ENCODE peak calls at places on chromosomes 3 and 15, in six cellular contexts. One of them, this sample, is unnamed.

GRCh38 chr3:11245827-11246662 is 26.2 kb upstream of the ATG7 start:
- DNase-seq in astrocyte of the cerebellum: no peak
- DNase-seq in IMR-90: no peak
- DNase-seq in WTC11: no peak
- DNase-seq in endothelial cell: no peak
- DNase-seq in ovary: no peak
- DNase-seq in this sample: no peak

GRCh38 chr15:74776851-74777768 is 4.8 kb upstream of the CSK start:
- DNase-seq in astrocyte of the cerebellum: no peak
- DNase-seq in IMR-90: no peak
- DNase-seq in WTC11: peak
- DNase-seq in endothelial cell: peak
- DNase-seq in ovary: no peak
- DNase-seq in this sample: no peak

GRCh38 chr15:100198442-100198841 is 143.3 kb downstream of the ADAMTS17 start:
- DNase-seq in astrocyte of the cerebellum: no peak
- DNase-seq in IMR-90: no peak
- DNase-seq in WTC11: no peak
- DNase-seq in endothelial cell: no peak
- DNase-seq in ovary: no peak
- DNase-seq in this sample: no peak

GRCh38 chr15:91124155-91124554 is 24.1 kb downstream of the SV2B start:
- DNase-seq in astrocyte of the cerebellum: no peak
- DNase-seq in IMR-90: no peak
- DNase-seq in WTC11: no peak
- DNase-seq in endothelial cell: no peak
- DNase-seq in ovary: no peak
- DNase-seq in this sample: no peak

GRCh38 chr3:52842424-52842823 is 7.6 kb upstream of the MUSTN1 start:
- DNase-seq in astrocyte of the cerebellum: no peak
- DNase-seq in IMR-90: no peak
- DNase-seq in WTC11: no peak
- DNase-seq in endothelial cell: no peak
- DNase-seq in ovary: no peak
- DNase-seq in this sample: no peak

GRCh38 chr3:177069514-177070329 is 127.6 kb downstream of the TBL1XR1 start:
- DNase-seq in astrocyte of the cerebellum: peak
- DNase-seq in IMR-90: peak
- DNase-seq in WTC11: no peak
- DNase-seq in endothelial cell: no peak
- DNase-seq in ovary: no peak
- DNase-seq in this sample: no peak

GRCh38 chr3:95705786-95706418 is 1108.5 kb upstream of the EPHA6 start:
- DNase-seq in astrocyte of the cerebellum: no peak
- DNase-seq in IMR-90: no peak
- DNase-seq in WTC11: no peak
- DNase-seq in endothelial cell: no peak
- DNase-seq in ovary: no peak
- DNase-seq in this sample: no peak

GRCh38 chr3:61634678-61635077 is 73.3 kb downstream of the PTPRG start:
- DNase-seq in astrocyte of the cerebellum: no peak
- DNase-seq in IMR-90: peak
- DNase-seq in WTC11: no peak
- DNase-seq in endothelial cell: no peak
- DNase-seq in ovary: no peak
- DNase-seq in this sample: no peak

GRCh38 chr15:57551717-57552677 is 39.7 kb upstream of the MYZAP start:
- DNase-seq in astrocyte of the cerebellum: peak
- DNase-seq in IMR-90: peak
- DNase-seq in WTC11: peak
- DNase-seq in endothelial cell: peak
- DNase-seq in ovary: no peak
- DNase-seq in this sample: peak

GRCh38 chr3:158471639-158472294 is 99.2 kb upstream of the MLF1 start:
- DNase-seq in astrocyte of the cerebellum: peak
- DNase-seq in IMR-90: peak
- DNase-seq in WTC11: no peak
- DNase-seq in endothelial cell: no peak
- DNase-seq in ovary: no peak
- DNase-seq in this sample: no peak

GRCh38 chr15:57600197-57600596 is 8.5 kb downstream of the MYZAP start:
- DNase-seq in astrocyte of the cerebellum: no peak
- DNase-seq in IMR-90: no peak
- DNase-seq in WTC11: no peak
- DNase-seq in endothelial cell: no peak
- DNase-seq in ovary: no peak
- DNase-seq in this sample: no peak

GRCh38 chr3:106862067-106862466 is 515.2 kb upstream of the CCDC54 start:
- DNase-seq in astrocyte of the cerebellum: peak
- DNase-seq in IMR-90: peak
- DNase-seq in WTC11: no peak
- DNase-seq in endothelial cell: no peak
- DNase-seq in ovary: no peak
- DNase-seq in this sample: peak

GRCh38 chr15:35595656-35596055 is 49.7 kb upstream of the DPH6 start:
- DNase-seq in astrocyte of the cerebellum: no peak
- DNase-seq in IMR-90: no peak
- DNase-seq in WTC11: no peak
- DNase-seq in endothelial cell: no peak
- DNase-seq in ovary: no peak
- DNase-seq in this sample: no peak

GRCh38 chr15:31280831-31281216 is 45.8 kb upstream of the KLF13 start:
- DNase-seq in astrocyte of the cerebellum: no peak
- DNase-seq in IMR-90: no peak
- DNase-seq in WTC11: peak
- DNase-seq in endothelial cell: no peak
- DNase-seq in ovary: no peak
- DNase-seq in this sample: no peak

GRCh38 chr15:99343836-99344551 is 92.7 kb downstream of the LRRC28 start:
- DNase-seq in astrocyte of the cerebellum: no peak
- DNase-seq in IMR-90: no peak
- DNase-seq in WTC11: peak
- DNase-seq in endothelial cell: peak
- DNase-seq in ovary: no peak
- DNase-seq in this sample: no peak

GRCh38 chr15:56045068-56045748 is 51.8 kb upstream of the NEDD4 start:
- DNase-seq in astrocyte of the cerebellum: no peak
- DNase-seq in IMR-90: no peak
- DNase-seq in WTC11: no peak
- DNase-seq in endothelial cell: no peak
- DNase-seq in ovary: no peak
- DNase-seq in this sample: no peak

GRCh38 chr3:41267975-41268640 is 68.8 kb downstream of the CTNNB1 start:
- DNase-seq in astrocyte of the cerebellum: peak
- DNase-seq in IMR-90: peak
- DNase-seq in WTC11: no peak
- DNase-seq in endothelial cell: no peak
- DNase-seq in ovary: no peak
- DNase-seq in this sample: peak

GRCh38 chr3:102444101-102444500 is 9.3 kb downstream of the ZPLD1 start:
- DNase-seq in astrocyte of the cerebellum: peak
- DNase-seq in IMR-90: peak
- DNase-seq in WTC11: no peak
- DNase-seq in endothelial cell: no peak
- DNase-seq in ovary: no peak
- DNase-seq in this sample: no peak

GRCh38 chr3:141659821-141660597 is 78.1 kb upstream of the RNF7 start:
- DNase-seq in astrocyte of the cerebellum: no peak
- DNase-seq in IMR-90: peak
- DNase-seq in WTC11: peak
- DNase-seq in endothelial cell: peak
- DNase-seq in ovary: peak
- DNase-seq in this sample: no peak

GRCh38 chr3:122427857-122428471 is 12.1 kb upstream of the WDR5B start:
- DNase-seq in astrocyte of the cerebellum: no peak
- DNase-seq in IMR-90: no peak
- DNase-seq in WTC11: no peak
- DNase-seq in endothelial cell: no peak
- DNase-seq in ovary: no peak
- DNase-seq in this sample: no peak

GRCh38 chr15:77419050-77419835 is 661 bp downstream of the PEAK1 start:
- DNase-seq in astrocyte of the cerebellum: no peak
- DNase-seq in IMR-90: peak
- DNase-seq in WTC11: peak
- DNase-seq in endothelial cell: peak
- DNase-seq in ovary: peak
- DNase-seq in this sample: no peak

GRCh38 chr3:138539352-138539751 is 54.7 kb downstream of the CEP70 start:
- DNase-seq in astrocyte of the cerebellum: no peak
- DNase-seq in IMR-90: no peak
- DNase-seq in WTC11: no peak
- DNase-seq in endothelial cell: no peak
- DNase-seq in ovary: no peak
- DNase-seq in this sample: no peak

GRCh38 chr15:58510715-58511465 is 79.1 kb downstream of the LIPC start:
- DNase-seq in astrocyte of the cerebellum: no peak
- DNase-seq in IMR-90: peak
- DNase-seq in WTC11: no peak
- DNase-seq in endothelial cell: no peak
- DNase-seq in ovary: no peak
- DNase-seq in this sample: no peak

GRCh38 chr3:129654126-129654525 is 47.6 kb upstream of the PLXND1 start:
- DNase-seq in astrocyte of the cerebellum: peak
- DNase-seq in IMR-90: peak
- DNase-seq in WTC11: no peak
- DNase-seq in endothelial cell: no peak
- DNase-seq in ovary: no peak
- DNase-seq in this sample: no peak

GRCh38 chr15:32669870-32670623 is 28.5 kb downstream of the SCG5 start:
- DNase-seq in astrocyte of the cerebellum: no peak
- DNase-seq in IMR-90: peak
- DNase-seq in WTC11: no peak
- DNase-seq in endothelial cell: no peak
- DNase-seq in ovary: no peak
- DNase-seq in this sample: no peak

GRCh38 chr15:93072440-93073394 is 16.3 kb downstream of the RGMA start:
- DNase-seq in astrocyte of the cerebellum: peak
- DNase-seq in IMR-90: peak
- DNase-seq in WTC11: peak
- DNase-seq in endothelial cell: peak
- DNase-seq in ovary: peak
- DNase-seq in this sample: no peak

GRCh38 chr3:120092444-120092843 is 1.8 kb downstream of the GSK3B start:
- DNase-seq in astrocyte of the cerebellum: no peak
- DNase-seq in IMR-90: no peak
- DNase-seq in WTC11: no peak
- DNase-seq in endothelial cell: no peak
- DNase-seq in ovary: no peak
- DNase-seq in this sample: no peak

GRCh38 chr15:61092387-61093157 is 136.5 kb downstream of the RORA start:
- DNase-seq in astrocyte of the cerebellum: no peak
- DNase-seq in IMR-90: no peak
- DNase-seq in WTC11: no peak
- DNase-seq in endothelial cell: no peak
- DNase-seq in ovary: no peak
- DNase-seq in this sample: no peak

GRCh38 chr3:43765417-43766030 is 74.8 kb downstream of the ABHD5 start:
- DNase-seq in astrocyte of the cerebellum: peak
- DNase-seq in IMR-90: peak
- DNase-seq in WTC11: no peak
- DNase-seq in endothelial cell: no peak
- DNase-seq in ovary: no peak
- DNase-seq in this sample: no peak

GRCh38 chr15:31303434-31304073 is 23.1 kb upstream of the KLF13 start:
- DNase-seq in astrocyte of the cerebellum: no peak
- DNase-seq in IMR-90: no peak
- DNase-seq in WTC11: peak
- DNase-seq in endothelial cell: no peak
- DNase-seq in ovary: no peak
- DNase-seq in this sample: no peak

GRCh38 chr3:172106989-172107388 is 67.6 kb downstream of the FNDC3B start:
- DNase-seq in astrocyte of the cerebellum: no peak
- DNase-seq in IMR-90: no peak
- DNase-seq in WTC11: no peak
- DNase-seq in endothelial cell: no peak
- DNase-seq in ovary: no peak
- DNase-seq in this sample: peak

GRCh38 chr15:68559342-68560310 is 19.2 kb upstream of the CORO2B start:
- DNase-seq in astrocyte of the cerebellum: peak
- DNase-seq in IMR-90: peak
- DNase-seq in WTC11: peak
- DNase-seq in endothelial cell: peak
- DNase-seq in ovary: peak
- DNase-seq in this sample: no peak

GRCh38 chr15:62935300-62936081 is 107.1 kb upstream of the TPM1 start:
- DNase-seq in astrocyte of the cerebellum: no peak
- DNase-seq in IMR-90: no peak
- DNase-seq in WTC11: no peak
- DNase-seq in endothelial cell: no peak
- DNase-seq in ovary: no peak
- DNase-seq in this sample: no peak

GRCh38 chr3:45904931-45905330 is 18.6 kb downstream of the CCR9 start:
- DNase-seq in astrocyte of the cerebellum: no peak
- DNase-seq in IMR-90: no peak
- DNase-seq in WTC11: no peak
- DNase-seq in endothelial cell: no peak
- DNase-seq in ovary: no peak
- DNase-seq in this sample: no peak

GRCh38 chr15:85693277-85693676 is 101.4 kb downstream of the KLHL25 start:
- DNase-seq in astrocyte of the cerebellum: no peak
- DNase-seq in IMR-90: no peak
- DNase-seq in WTC11: no peak
- DNase-seq in endothelial cell: no peak
- DNase-seq in ovary: no peak
- DNase-seq in this sample: no peak

GRCh38 chr3:48013288-48013980 is 2.8 kb downstream of the MAP4 start:
- DNase-seq in astrocyte of the cerebellum: peak
- DNase-seq in IMR-90: peak
- DNase-seq in WTC11: no peak
- DNase-seq in endothelial cell: no peak
- DNase-seq in ovary: no peak
- DNase-seq in this sample: no peak